ENCODE peak calls at places on chromosomes 3 and 15, in six cellular contexts. R is body of pancreas, G is tibial artery, D is kidney epithelial cell, P is cardiac muscle cell, E is SK-N-SH. L is an unnamed sample.

GRCh38 chr3:71725279-71725991 is at the start of gene EIF4E3:
- DNase-seq in R (peak; percentile 31), G (no peak), D (no peak), P (peak; percentile 37), E (peak; percentile 93), L (no peak)

GRCh38 chr15:90885432-90886290 is 1.4 kb downstream of the FES start:
- DNase-seq in R (peak; percentile 70), G (peak; percentile 86), D (no peak), P (peak; percentile 73), E (peak; percentile 91), L (peak; percentile 91)

GRCh38 chr15:45397116-45397665 is 18.8 kb upstream of the GATM start:
- DNase-seq in R (no peak), G (no peak), D (no peak), P (no peak), E (no peak), L (no peak)

GRCh38 chr15:101807345-101807945 is 4.1 kb downstream of the OR4F6 start:
- DNase-seq in R (no peak), G (no peak), D (peak; percentile 79), P (no peak), E (no peak), L (no peak)

GRCh38 chr3:124764746-124765145 is 34.5 kb downstream of the UMPS start:
- DNase-seq in R (no peak), G (no peak), D (no peak), P (no peak), E (no peak), L (no peak)

GRCh38 chr3:195542261-195542660 is 864 bp downstream of the PPP1R2 start:
- DNase-seq in R (no peak), G (no peak), D (no peak), P (peak; percentile 6), E (peak; percentile 32), L (no peak)

GRCh38 chr15:62931650-62932049 is 110.9 kb upstream of the TPM1 start:
- DNase-seq in R (no peak), G (no peak), D (no peak), P (no peak), E (no peak), L (no peak)

GRCh38 chr15:92832992-92833438 is 67.1 kb upstream of the CHD2 start:
- DNase-seq in R (no peak), G (no peak), D (no peak), P (peak; percentile 63), E (no peak), L (no peak)

GRCh38 chr3:58567251-58567515 is 10.0 kb downstream of the FAM107A start:
- DNase-seq in R (no peak), G (peak; percentile 34), D (no peak), P (no peak), E (no peak), L (no peak)

GRCh38 chr3:118802325-118803095 is 232.1 kb downstream of the IGSF11 start:
- DNase-seq in R (no peak), G (no peak), D (no peak), P (no peak), E (no peak), L (no peak)

GRCh38 chr3:184300377-184300717 is 1.3 kb downstream of the PSMD2 start:
- DNase-seq in R (no peak), G (no peak), D (no peak), P (no peak), E (no peak), L (no peak)

GRCh38 chr3:156792114-156792513 is 34.0 kb upstream of the LEKR1 start:
- DNase-seq in R (no peak), G (no peak), D (no peak), P (no peak), E (no peak), L (no peak)

GRCh38 chr3:125042725-125043406 is 12.9 kb downstream of the HEG1 start:
- DNase-seq in R (no peak), G (peak; percentile 86), D (no peak), P (peak; percentile 61), E (no peak), L (no peak)

GRCh38 chr3:23961064-23961463 is 16.0 kb downstream of the NR1D2 start:
- DNase-seq in R (no peak), G (no peak), D (peak; percentile 25), P (no peak), E (no peak), L (no peak)

GRCh38 chr3:98733055-98733777 is 29.9 kb upstream of the ST3GAL6 start:
- DNase-seq in R (peak; percentile 16), G (peak; percentile 64), D (no peak), P (peak; percentile 61), E (peak; percentile 75), L (no peak)

GRCh38 chr3:99562138-99562537 is 76.3 kb upstream of the COL8A1 start:
- DNase-seq in R (no peak), G (no peak), D (no peak), P (peak; percentile 61), E (no peak), L (no peak)

GRCh38 chr3:36906504-36907149 is 38.2 kb downstream of the TRANK1 start:
- DNase-seq in R (no peak), G (no peak), D (no peak), P (peak; percentile 81), E (no peak), L (peak; percentile 3)

DNA sequence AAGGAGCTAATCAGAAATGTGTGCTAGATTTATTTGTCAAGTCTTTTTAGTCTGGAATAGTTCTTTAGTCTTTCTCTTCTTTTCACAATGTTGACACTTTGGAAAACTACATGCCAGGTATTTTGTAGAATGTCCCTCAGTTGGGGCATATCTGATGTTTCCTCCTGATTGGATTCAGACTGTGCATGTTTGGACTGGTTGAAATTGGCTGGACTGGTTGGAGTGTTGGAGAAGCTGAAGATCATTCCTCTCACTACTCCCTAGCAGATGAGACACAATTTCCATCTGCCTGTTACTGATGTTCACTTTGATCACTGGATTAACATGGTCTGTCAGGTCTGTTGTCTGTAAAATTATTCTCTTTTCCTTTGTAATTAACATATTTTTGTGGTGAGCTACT is 3.7 kb downstream of the NME9 start:
- DNase-seq in R (no peak), G (no peak), D (no peak), P (no peak), E (no peak), L (no peak)
- TF ChIP-seq CTCF in R (no peak), G (no peak), D (no peak), P (no peak), E (no peak), L (no peak)

GRCh38 chr15:68278345-68279217 is 1.0 kb downstream of the FEM1B start:
- DNase-seq in R (peak; percentile 74), G (no peak), D (no peak), P (peak; percentile 24), E (peak; percentile 53), L (no peak)
- TF ChIP-seq CTCF in R (peak; percentile 34), G (peak; percentile 23), D (peak; percentile 38), P (peak; percentile 39), E (no peak), L (peak; percentile 0)

GRCh38 chr3:189294649-189295048 is 122.9 kb downstream of the TPRG1 start:
- DNase-seq in R (no peak), G (no peak), D (no peak), P (no peak), E (no peak), L (no peak)
- TF ChIP-seq CTCF in R (no peak), G (no peak), D (no peak), P (no peak), E (no peak), L (no peak)

DNA sequence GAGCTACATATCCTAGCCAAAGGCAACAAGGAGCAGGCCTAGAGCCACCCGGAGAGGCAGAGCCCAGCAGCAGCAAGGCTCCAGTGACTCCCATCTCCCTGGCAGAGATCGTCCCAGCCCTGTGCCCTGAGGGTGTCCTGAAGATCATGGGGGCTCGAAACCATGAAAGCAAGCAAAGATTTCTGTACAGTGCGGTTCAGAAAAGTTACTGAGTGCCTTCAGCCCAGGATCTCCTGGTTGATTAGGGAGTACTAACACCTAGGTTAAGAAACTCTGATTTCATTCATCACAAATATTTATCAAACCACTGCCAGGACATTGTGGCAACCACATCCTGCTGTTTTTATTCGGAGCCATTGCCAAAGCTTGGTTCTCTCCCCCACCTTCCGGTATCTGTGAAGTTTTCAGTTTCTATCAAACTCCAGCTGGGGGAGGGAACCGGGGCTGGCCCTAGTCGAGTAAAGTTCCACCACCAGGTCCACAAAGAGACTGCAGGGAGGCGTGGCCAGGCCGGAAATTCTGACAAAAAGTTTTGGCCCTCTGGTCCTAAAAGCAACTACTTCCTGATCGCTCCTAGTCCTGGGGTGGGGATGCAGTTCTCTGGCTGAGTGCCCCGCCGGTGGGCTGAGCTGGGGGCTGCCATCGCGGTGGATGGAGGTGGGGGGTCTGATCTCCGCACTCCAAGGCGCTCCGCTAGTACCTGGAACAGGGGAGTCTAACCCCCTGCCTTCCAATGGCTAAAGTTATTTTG is 1.2 kb downstream of the RAB43 start:
- DNase-seq in R (peak; percentile 95), G (peak; percentile 93), D (peak; percentile 69), P (peak; percentile 95), E (peak; percentile 67), L (peak; percentile 90)
- TF ChIP-seq CTCF in R (peak; percentile 17), G (peak; percentile 40), D (peak; percentile 20), P (peak; percentile 17), E (peak; percentile 35), L (peak; percentile 47)

DNA sequence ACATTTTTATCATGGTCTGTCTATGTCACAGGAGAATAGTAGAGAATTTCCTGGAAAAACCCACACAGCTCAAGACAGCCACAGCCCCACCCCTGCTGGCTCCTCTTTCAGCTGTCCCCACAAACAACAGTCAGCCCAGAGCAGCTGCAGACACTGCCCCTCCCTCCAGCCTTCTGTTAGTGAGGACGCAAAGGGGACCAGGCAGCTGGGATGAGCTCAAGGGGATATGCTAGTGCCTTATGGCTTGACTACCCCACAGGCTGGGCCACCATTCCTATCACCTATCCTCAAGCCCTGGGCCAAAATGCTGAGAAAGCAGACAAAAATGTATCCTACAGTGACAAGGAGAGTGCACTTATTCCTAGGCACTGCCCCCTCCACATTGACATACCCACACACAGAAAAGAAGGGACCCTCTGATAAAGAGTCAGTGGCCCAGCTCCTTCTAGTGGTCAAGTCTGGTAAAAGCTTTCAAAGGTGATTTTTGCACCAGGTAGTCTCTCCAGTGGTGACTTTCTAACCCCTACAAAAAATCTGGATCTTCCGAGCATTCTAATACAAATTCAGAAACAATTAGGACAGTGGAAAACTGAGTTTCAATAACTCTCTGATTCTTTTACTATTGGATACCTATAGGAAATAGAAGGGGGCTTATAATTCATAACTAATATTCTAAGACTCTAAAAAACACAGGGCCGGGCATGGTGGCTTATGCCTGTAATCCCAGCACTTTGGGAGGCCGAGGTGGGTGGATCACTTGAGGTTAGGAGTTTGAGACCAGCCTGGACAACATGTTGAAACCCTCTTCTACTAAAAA is 3.0 kb upstream of the MAP1A start:
- DNase-seq in R (peak; percentile 11), G (no peak), D (no peak), P (peak; percentile 30), E (peak; percentile 57), L (no peak)
- TF ChIP-seq CTCF in R (peak; percentile 43), G (peak; percentile 34), D (peak; percentile 75), P (peak; percentile 62), E (peak; percentile 71), L (peak; percentile 65)

L was measured in osteocyte.